ENCODE peak calls at places on chromosomes 3 and 15, in nine cellular contexts. H, Z, X, U, P, E, M, F and C are unnamed samples.

GRCh38 chr3:51343918-51344687 is 41.0 kb upstream of the MANF start:
- DNase-seq in P (no peak), M (no peak), E (no peak), U (no peak), H (no peak), Z (peak; percentile 50), F (no peak), X (no peak), C (no peak)

GRCh38 chr3:177230641-177231040 is 33.4 kb upstream of the TBL1XR1 start:
- DNase-seq in X (no peak), F (no peak), P (no peak), M (no peak), E (no peak), U (no peak), H (no peak), Z (no peak), C (no peak)

GRCh38 chr3:52088445-52089367 is 32.3 kb upstream of the DUSP7 start:
- DNase-seq in P (no peak), F (no peak), U (no peak), H (no peak), X (peak; percentile 22), Z (no peak), E (no peak), M (no peak), C (no peak)

GRCh38 chr15:90103669-90104329 is 1.5 kb upstream of the IDH2 start:
- DNase-seq in U (no peak), M (no peak), H (no peak), P (no peak), E (no peak), Z (no peak), X (no peak), F (no peak), C (no peak)

GRCh38 chr15:25248583-25249235 is 190.1 kb downstream of the UBE3A start:
- DNase-seq in X (no peak), F (no peak), E (no peak), U (no peak), M (no peak), P (no peak), H (no peak), Z (no peak), C (no peak)

GRCh38 chr3:51982838-51983577 is at the start of gene ACY1:
- DNase-seq in Z (peak; percentile 94), U (peak; percentile 72), E (peak; percentile 62), P (peak; percentile 53), F (no peak), H (peak; percentile 78), M (no peak), X (peak; percentile 76), C (peak; percentile 90)

GRCh38 chr3:136752046-136752326 is 192 bp downstream of the STAG1 start:
- DNase-seq in E (peak; percentile 94), U (no peak), F (no peak), Z (no peak), X (no peak), P (no peak), M (no peak), H (no peak), C (no peak)

GRCh38 chr3:150330174-150330573 is 77.9 kb upstream of the TSC22D2 start:
- DNase-seq in H (no peak), F (no peak), E (no peak), X (no peak), M (no peak), P (no peak), U (no peak), Z (no peak), C (no peak)

GRCh38 chr3:180267202-180267843 is 230.6 kb upstream of the PEX5L start:
- DNase-seq in E (no peak), M (no peak), X (no peak), F (no peak), P (no peak), U (no peak), H (no peak), Z (no peak), C (no peak)

GRCh38 chr3:45496550-45496949 is 98.0 kb upstream of the LIMD1 start:
- DNase-seq in X (no peak), H (no peak), F (no peak), Z (no peak), E (no peak), P (no peak), U (no peak), M (no peak), C (no peak)

GRCh38 chr3:151923901-151924300 is 50.5 kb downstream of the SUCNR1 start:
- DNase-seq in Z (no peak), H (no peak), F (no peak), X (no peak), M (no peak), P (no peak), U (no peak), E (no peak), C (no peak)

GRCh38 chr3:156899951-156900350 is 73.8 kb downstream of the LEKR1 start:
- DNase-seq in X (no peak), U (no peak), P (no peak), Z (peak; percentile 72), F (no peak), M (no peak), H (no peak), E (no peak), C (no peak)

GRCh38 chr3:72346526-72346926 is 501.7 kb downstream of the SHQ1 start:
- DNase-seq in P (no peak), M (no peak), Z (peak; percentile 92), F (no peak), U (peak; percentile 41), X (no peak), E (no peak), H (no peak), C (no peak)